ENCODE peak calls at places on chromosomes 12 and 14, in nine cellular contexts. W is AG09309, B is AG09319, H is lower leg skin, Q is activated B cell treated with CpG ODN at 0.5 μM for 24 hours, D is dorsolateral prefrontal cortex, P is Peyer's patch, S is heart right ventricle, Y is thoracic aorta. U is an unnamed sample.

GRCh38 chr14:72013606-72014129 is 81.4 kb downstream of the RGS6 start:
- DNase-seq in W (no peak), B (no peak), H (no peak), Q (no peak), D (no peak), P (no peak), S (no peak), Y (no peak), U (no peak)

GRCh38 chr12:108309674-108310312 is 29.3 kb downstream of the CMKLR1 start:
- DNase-seq in W (no peak), B (no peak), H (no peak), Q (no peak), D (no peak), P (no peak), S (no peak), Y (no peak), U (no peak)

GRCh38 chr14:64038857-64039542 is 186.2 kb downstream of the SYNE2 start:
- DNase-seq in W (peak), B (no peak), H (no peak), Q (no peak), D (no peak), P (no peak), S (no peak), Y (no peak), U (no peak)

GRCh38 chr14:72594099-72594901 is 299.6 kb downstream of the DPF3 start:
- DNase-seq in W (no peak), B (no peak), H (no peak), Q (no peak), D (no peak), P (no peak), S (no peak), Y (no peak), U (no peak)

GRCh38 chr14:64737391-64738305 is 33.4 kb downstream of the PLEKHG3 start:
- DNase-seq in W (no peak), B (no peak), H (no peak), Q (no peak), D (no peak), P (no peak), S (no peak), Y (no peak), U (no peak)

GRCh38 chr14:94689218-94689984 is 77.2 kb downstream of the SERPINA3 start:
- DNase-seq in W (no peak), B (peak), H (peak), Q (peak), D (peak), P (no peak), S (peak), Y (no peak), U (peak)

GRCh38 chr12:15806826-15807225 is 17.6 kb upstream of the EPS8 start:
- DNase-seq in W (no peak), B (no peak), H (no peak), Q (no peak), D (no peak), P (no peak), S (no peak), Y (no peak), U (no peak)

GRCh38 chr14:32906672-32907071 is 32.0 kb upstream of the NPAS3 start:
- DNase-seq in W (no peak), B (no peak), H (no peak), Q (no peak), D (no peak), P (no peak), S (no peak), Y (no peak), U (no peak)

GRCh38 chr12:91139264-91139663 is 28.0 kb upstream of the LUM start:
- DNase-seq in W (no peak), B (no peak), H (no peak), Q (no peak), D (no peak), P (no peak), S (no peak), Y (no peak), U (no peak)

GRCh38 chr12:13362260-13362841 is 165.8 kb downstream of the EMP1 start:
- DNase-seq in W (no peak), B (no peak), H (no peak), Q (peak), D (no peak), P (peak), S (peak), Y (no peak), U (peak)

GRCh38 chr12:43776498-43776897 is 17.7 kb downstream of the IRAK4 start:
- DNase-seq in W (no peak), B (no peak), H (no peak), Q (no peak), D (no peak), P (no peak), S (no peak), Y (no peak), U (no peak)

GRCh38 chr12:90331821-90332220 is 623.2 kb downstream of the CCER1 start:
- DNase-seq in W (no peak), B (no peak), H (no peak), Q (no peak), D (no peak), P (no peak), S (no peak), Y (no peak), U (no peak)

GRCh38 chr14:24381363-24382102 is 13.5 kb downstream of the NFATC4 start:
- DNase-seq in W (no peak), B (no peak), H (no peak), Q (no peak), D (peak), P (no peak), S (no peak), Y (no peak), U (no peak)

GRCh38 chr14:96261053-96261452 is 5.0 kb downstream of the BDKRB1 start:
- DNase-seq in W (no peak), B (no peak), H (no peak), Q (no peak), D (no peak), P (no peak), S (no peak), Y (no peak), U (no peak)

GRCh38 chr12:49813131-49813530 is 15.1 kb downstream of the NCKAP5L start:
- DNase-seq in W (no peak), B (no peak), H (no peak), Q (no peak), D (no peak), P (no peak), S (no peak), Y (no peak), U (no peak)

GRCh38 chr14:90137807-90138206 is 76.0 kb downstream of the KCNK13 start:
- DNase-seq in W (no peak), B (no peak), H (no peak), Q (no peak), D (no peak), P (no peak), S (no peak), Y (no peak), U (no peak)

GRCh38 chr12:8996682-8997405 is 7.5 kb downstream of the KLRG1 start:
- DNase-seq in W (no peak), B (no peak), H (no peak), Q (no peak), D (no peak), P (no peak), S (no peak), Y (no peak), U (no peak)

GRCh38 chr12:749871-750270 is 2.5 kb upstream of the WNK1 start:
- DNase-seq in W (no peak), B (no peak), H (no peak), Q (no peak), D (no peak), P (no peak), S (no peak), Y (no peak), U (no peak)

GRCh38 chr12:117874842-117875434 is 93.9 kb downstream of the KSR2 start:
- DNase-seq in W (no peak), B (no peak), H (peak), Q (peak), D (peak), P (peak), S (peak), Y (no peak), U (peak)

GRCh38 chr14:61218157-61218556 is 63.0 kb downstream of the TMEM30B start:
- DNase-seq in W (no peak), B (no peak), H (no peak), Q (no peak), D (no peak), P (no peak), S (no peak), Y (no peak), U (no peak)

GRCh38 chr14:60226296-60226695 is 22.7 kb upstream of the PPM1A start:
- DNase-seq in W (no peak), B (no peak), H (no peak), Q (no peak), D (no peak), P (no peak), S (no peak), Y (no peak), U (no peak)

GRCh38 chr12:123389560-123390351 is 5.8 kb downstream of the KMT5A start:
- DNase-seq in W (no peak), B (no peak), H (no peak), Q (peak), D (peak), P (peak), S (peak), Y (no peak), U (peak)

GRCh38 chr14:50093496-50093895 is 22.9 kb downstream of the VCPKMT start:
- DNase-seq in W (no peak), B (no peak), H (no peak), Q (no peak), D (no peak), P (no peak), S (no peak), Y (no peak), U (no peak)

GRCh38 chr14:67335781-67336180 is 23.8 kb downstream of the ATP6V1D start:
- DNase-seq in W (no peak), B (no peak), H (no peak), Q (no peak), D (no peak), P (no peak), S (no peak), Y (no peak), U (peak)

GRCh38 chr12:64696065-64696741 is 63.0 kb downstream of the GNS start:
- DNase-seq in W (no peak), B (no peak), H (no peak), Q (no peak), D (no peak), P (no peak), S (no peak), Y (no peak), U (no peak)

GRCh38 chr12:110921262-110921661 is 883 bp upstream of the MYL2 start:
- DNase-seq in W (peak), B (no peak), H (no peak), Q (no peak), D (no peak), P (no peak), S (no peak), Y (no peak), U (no peak)

GRCh38 chr12:442235-442884 is 17.4 kb upstream of the B4GALNT3 start:
- DNase-seq in W (no peak), B (peak), H (peak), Q (no peak), D (peak), P (peak), S (peak), Y (no peak), U (peak)

GRCh38 chr14:100405752-100406455 is 82.8 kb downstream of the SLC25A47 start:
- DNase-seq in W (no peak), B (no peak), H (no peak), Q (no peak), D (no peak), P (no peak), S (no peak), Y (no peak), U (no peak)

GRCh38 chr12:16515666-16516065 is 90.3 kb downstream of the LMO3 start:
- DNase-seq in W (no peak), B (no peak), H (no peak), Q (no peak), D (no peak), P (no peak), S (no peak), Y (no peak), U (no peak)

GRCh38 chr14:95516554-95517209 is at the start of gene SYNE3:
- DNase-seq in W (no peak), B (no peak), H (peak), Q (peak), D (no peak), P (peak), S (peak), Y (no peak), U (peak)

GRCh38 chr12:122355702-122356101 is 66.8 kb downstream of the CLIP1 start:
- DNase-seq in W (no peak), B (no peak), H (no peak), Q (no peak), D (peak), P (no peak), S (no peak), Y (no peak), U (no peak)

GRCh38 chr12:99131761-99132199 is 486.7 kb downstream of the APAF1 start:
- DNase-seq in W (no peak), B (no peak), H (no peak), Q (no peak), D (peak), P (no peak), S (peak), Y (no peak), U (peak)

GRCh38 chr12:111656016-111656415 is 29.7 kb downstream of the BRAP start:
- DNase-seq in W (no peak), B (no peak), H (no peak), Q (no peak), D (peak), P (no peak), S (no peak), Y (no peak), U (no peak)

GRCh38 chr14:34714320-34715107 is at the start of gene CFL2:
- DNase-seq in W (no peak), B (peak), H (peak), Q (peak), D (peak), P (peak), S (peak), Y (peak), U (peak)

GRCh38 chr12:94329366-94329765 is 130.3 kb downstream of the CEP83 start:
- DNase-seq in W (no peak), B (no peak), H (no peak), Q (no peak), D (no peak), P (no peak), S (no peak), Y (no peak), U (no peak)
- TF ChIP-seq CTCF in W (no peak), B (no peak), H (no peak), Q (no peak), D (peak), P (no peak), S (peak), Y (no peak), U (no peak)

GRCh38 chr14:104220225-104221070 is 82.1 kb downstream of the KIF26A start:
- DNase-seq in W (no peak), B (no peak), H (no peak), Q (no peak), D (no peak), P (no peak), S (no peak), Y (no peak), U (no peak)
- TF ChIP-seq CTCF in W (no peak), B (no peak), H (no peak), Q (no peak), D (no peak), P (no peak), S (no peak), Y (no peak), U (no peak)

DNA sequence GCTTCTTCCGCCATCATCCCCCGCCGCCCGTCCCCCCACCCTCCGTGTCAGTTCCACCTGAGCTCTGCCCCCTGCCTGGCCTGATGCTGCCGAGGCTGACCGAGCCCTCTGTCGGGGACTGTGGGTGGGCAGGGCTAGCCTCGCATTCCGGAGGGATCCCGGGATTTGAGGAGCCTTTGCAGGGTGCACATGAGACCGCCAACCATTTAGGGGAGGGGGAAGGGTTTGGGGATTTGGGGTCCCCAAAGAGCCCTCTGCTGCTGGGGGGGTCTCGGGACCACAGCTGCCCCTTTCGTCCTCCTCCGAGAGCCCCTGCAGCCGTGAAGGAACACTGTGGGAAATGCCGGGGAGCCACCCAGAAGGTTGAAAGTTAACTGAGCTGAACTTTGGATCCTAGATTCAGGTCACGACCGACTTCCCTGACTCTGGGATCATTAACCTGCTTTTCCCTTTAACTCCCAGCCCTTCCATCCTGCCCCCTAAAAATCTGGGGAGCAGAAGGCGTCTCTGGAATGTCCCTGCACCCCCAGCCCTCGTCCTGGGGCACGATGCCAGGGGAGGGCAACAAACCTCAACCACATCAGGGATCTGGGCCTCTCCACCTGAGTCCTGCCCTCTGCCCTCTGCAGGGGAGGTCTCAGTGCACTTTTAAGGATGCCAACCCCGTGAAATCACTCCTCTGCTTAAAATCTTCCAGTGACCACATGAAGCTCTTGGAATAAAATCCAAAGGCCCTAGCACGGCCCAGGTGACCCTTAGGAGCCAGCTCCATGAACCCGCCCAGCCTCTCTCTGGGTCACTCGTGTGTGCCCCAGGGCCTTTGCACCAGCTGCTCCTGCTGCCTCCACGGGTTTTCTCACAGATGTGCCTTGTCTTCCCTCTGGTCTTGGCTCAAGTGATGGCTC is 94.9 kb downstream of the RFLNA start:
- DNase-seq in W (no peak), B (no peak), H (no peak), Q (no peak), D (no peak), P (no peak), S (no peak), Y (no peak), U (no peak)
- TF ChIP-seq CTCF in W (peak), B (no peak), H (no peak), Q (no peak), D (no peak), P (no peak), S (no peak), Y (no peak), U (no peak)

GRCh38 chr12:97854477-97854876 is 391.9 kb downstream of the RMST start:
- DNase-seq in W (no peak), B (no peak), H (no peak), Q (no peak), D (no peak), P (no peak), S (no peak), Y (no peak), U (no peak)
- TF ChIP-seq CTCF in W (no peak), B (no peak), H (no peak), Q (no peak), D (no peak), P (no peak), S (no peak), Y (no peak), U (no peak)

DNA sequence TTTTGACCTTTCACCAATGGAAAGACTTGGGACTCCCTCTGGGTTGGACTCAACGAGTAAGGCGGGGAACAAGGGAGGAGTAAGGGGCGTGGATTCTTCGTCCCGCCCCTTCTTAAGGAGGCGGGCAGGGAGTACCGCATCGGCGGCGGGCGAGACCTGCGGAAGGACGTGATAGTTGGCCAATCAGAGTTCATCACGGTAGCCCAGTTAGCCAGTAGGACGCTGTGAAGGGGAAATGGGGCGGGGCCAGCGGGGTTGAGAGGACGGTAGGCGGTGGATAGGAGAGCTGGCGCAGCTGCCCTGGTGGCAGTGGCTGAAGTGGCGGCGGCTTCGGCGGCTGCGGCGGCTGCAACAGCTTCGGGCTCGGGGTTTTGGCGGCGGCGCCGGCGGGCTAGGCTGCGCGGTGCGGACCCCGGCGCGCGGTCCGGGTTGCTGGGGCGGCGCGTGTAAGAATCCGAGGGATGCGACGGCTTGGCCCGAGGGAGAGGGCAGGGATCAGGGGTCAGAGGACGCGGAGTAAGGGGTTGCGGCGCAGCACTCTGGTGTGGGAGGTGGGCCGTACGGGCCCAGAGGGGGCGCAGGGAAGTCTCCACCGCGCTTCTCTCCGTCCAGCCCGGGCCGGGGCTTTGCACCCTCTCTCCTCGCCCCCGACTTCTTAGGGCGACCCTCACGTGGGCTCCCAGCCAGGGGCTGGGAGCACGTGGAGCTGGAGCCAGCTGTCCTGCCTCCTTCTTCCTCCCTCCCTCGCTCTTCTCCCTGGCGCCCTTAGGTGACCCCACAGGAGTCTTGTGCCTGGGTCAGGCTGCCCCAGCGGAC is at the start of gene TPCN1:
- DNase-seq in W (peak), B (peak), H (peak), Q (peak), D (peak), P (peak), S (peak), Y (peak), U (peak)
- TF ChIP-seq CTCF in W (no peak), B (no peak), H (no peak), Q (no peak), D (peak), P (no peak), S (no peak), Y (no peak), U (no peak)

GRCh38 chr12:4269279-4269991 is 4.1 kb upstream of the CCND2 start:
- DNase-seq in W (no peak), B (no peak), H (peak), Q (peak), D (no peak), P (peak), S (peak), Y (peak), U (peak)
- TF ChIP-seq CTCF in W (no peak), B (no peak), H (no peak), Q (no peak), D (peak), P (peak), S (peak), Y (peak), U (peak)

GRCh38 chr12:56636675-56637540 is 6.8 kb upstream of the BAZ2A start:
- DNase-seq in W (peak), B (peak), H (peak), Q (peak), D (peak), P (peak), S (peak), Y (peak), U (peak)
- TF ChIP-seq CTCF in W (peak), B (peak), H (no peak), Q (no peak), D (peak), P (peak), S (peak), Y (peak), U (peak)

GRCh38 chr12:101743724-101744472 is 4.6 kb upstream of the SYCP3 start:
- DNase-seq in W (no peak), B (no peak), H (no peak), Q (peak), D (no peak), P (peak), S (no peak), Y (no peak), U (no peak)
- TF ChIP-seq CTCF in W (no peak), B (no peak), H (no peak), Q (no peak), D (no peak), P (no peak), S (no peak), Y (no peak), U (no peak)

U was measured in neural crest cell.